ENCODE peak calls at places on chromosomes 2 and 18, in nine cellular contexts. One of them, this sample, is unnamed.

GRCh38 chr2:178949584-178949983 is 100.4 kb downstream of the CCDC141 start:
- DNase-seq in T-helper 2 cell: no peak
- DNase-seq in KBM-7: no peak
- DNase-seq in GM04504: no peak
- DNase-seq in choroid plexus epithelial cell: no peak
- DNase-seq in lower lobe of right lung: no peak
- DNase-seq in NAMALWA: no peak
- DNase-seq in tibial artery: no peak
- DNase-seq in hippocampal formation: no peak
- DNase-seq in this sample: no peak

GRCh38 chr2:204681412-204681811 is 136.1 kb downstream of the PARD3B start:
- DNase-seq in NAMALWA: no peak
- DNase-seq in KBM-7: no peak
- DNase-seq in choroid plexus epithelial cell: peak; percentile 55
- DNase-seq in GM04504: no peak
- DNase-seq in hippocampal formation: no peak
- DNase-seq in T-helper 2 cell: no peak
- DNase-seq in tibial artery: no peak
- DNase-seq in lower lobe of right lung: no peak
- DNase-seq in this sample: peak; percentile 55

GRCh38 chr2:166727105-166727504 is 161.2 kb upstream of the XIRP2 start:
- DNase-seq in choroid plexus epithelial cell: no peak
- DNase-seq in T-helper 2 cell: no peak
- DNase-seq in tibial artery: no peak
- DNase-seq in NAMALWA: peak; percentile 2
- DNase-seq in GM04504: no peak
- DNase-seq in hippocampal formation: no peak
- DNase-seq in lower lobe of right lung: no peak
- DNase-seq in KBM-7: no peak
- DNase-seq in this sample: no peak

GRCh38 chr2:187499941-187500532 is 52.0 kb upstream of the CALCRL start:
- DNase-seq in lower lobe of right lung: no peak
- DNase-seq in KBM-7: peak; percentile 66
- DNase-seq in GM04504: peak; percentile 29
- DNase-seq in NAMALWA: peak; percentile 78
- DNase-seq in hippocampal formation: peak; percentile 54
- DNase-seq in tibial artery: peak; percentile 58
- DNase-seq in choroid plexus epithelial cell: peak; percentile 79
- DNase-seq in T-helper 2 cell: no peak
- DNase-seq in this sample: peak; percentile 85

GRCh38 chr2:157315901-157316300 is 9.7 kb downstream of the ERMN start:
- DNase-seq in lower lobe of right lung: no peak
- DNase-seq in tibial artery: no peak
- DNase-seq in NAMALWA: no peak
- DNase-seq in T-helper 2 cell: no peak
- DNase-seq in choroid plexus epithelial cell: no peak
- DNase-seq in GM04504: no peak
- DNase-seq in KBM-7: no peak
- DNase-seq in hippocampal formation: no peak
- DNase-seq in this sample: no peak

GRCh38 chr18:33844232-33844631 is 266.2 kb downstream of the ASXL3 start:
- DNase-seq in NAMALWA: no peak
- DNase-seq in choroid plexus epithelial cell: no peak
- DNase-seq in GM04504: no peak
- DNase-seq in T-helper 2 cell: no peak
- DNase-seq in lower lobe of right lung: no peak
- DNase-seq in tibial artery: no peak
- DNase-seq in hippocampal formation: no peak
- DNase-seq in KBM-7: no peak
- DNase-seq in this sample: no peak

GRCh38 chr2:235935071-235935470 is 233.1 kb downstream of the GBX2 start:
- DNase-seq in GM04504: no peak
- DNase-seq in KBM-7: no peak
- DNase-seq in hippocampal formation: no peak
- DNase-seq in lower lobe of right lung: no peak
- DNase-seq in choroid plexus epithelial cell: no peak
- DNase-seq in T-helper 2 cell: no peak
- DNase-seq in tibial artery: no peak
- DNase-seq in NAMALWA: no peak
- DNase-seq in this sample: no peak

GRCh38 chr2:111671426-111672150 is 212.4 kb downstream of the ANAPC1 start:
- DNase-seq in KBM-7: no peak
- DNase-seq in lower lobe of right lung: peak; percentile 77
- DNase-seq in GM04504: no peak
- DNase-seq in choroid plexus epithelial cell: peak; percentile 66
- DNase-seq in T-helper 2 cell: no peak
- DNase-seq in tibial artery: peak; percentile 72
- DNase-seq in NAMALWA: peak; percentile 50
- DNase-seq in hippocampal formation: no peak
- DNase-seq in this sample: no peak

GRCh38 chr2:143960177-143960576 is 559.7 kb downstream of the ZEB2 start:
- DNase-seq in T-helper 2 cell: no peak
- DNase-seq in tibial artery: no peak
- DNase-seq in KBM-7: no peak
- DNase-seq in hippocampal formation: no peak
- DNase-seq in GM04504: no peak
- DNase-seq in lower lobe of right lung: no peak
- DNase-seq in NAMALWA: no peak
- DNase-seq in choroid plexus epithelial cell: no peak
- DNase-seq in this sample: no peak

GRCh38 chr2:58448065-58448507 is 207.0 kb upstream of the FANCL start:
- DNase-seq in KBM-7: peak; percentile 83
- DNase-seq in T-helper 2 cell: no peak
- DNase-seq in lower lobe of right lung: no peak
- DNase-seq in tibial artery: no peak
- DNase-seq in GM04504: peak; percentile 46
- DNase-seq in NAMALWA: peak; percentile 57
- DNase-seq in hippocampal formation: peak; percentile 84
- DNase-seq in choroid plexus epithelial cell: peak; percentile 82
- DNase-seq in this sample: peak; percentile 81

GRCh38 chr2:209371407-209371806 is 52.4 kb upstream of the MAP2 start:
- DNase-seq in NAMALWA: no peak
- DNase-seq in GM04504: no peak
- DNase-seq in T-helper 2 cell: no peak
- DNase-seq in KBM-7: no peak
- DNase-seq in choroid plexus epithelial cell: no peak
- DNase-seq in lower lobe of right lung: no peak
- DNase-seq in hippocampal formation: no peak
- DNase-seq in tibial artery: no peak
- DNase-seq in this sample: no peak

GRCh38 chr2:232330068-232330999 is 48.2 kb upstream of the ALPP start:
- DNase-seq in choroid plexus epithelial cell: no peak
- DNase-seq in NAMALWA: no peak
- DNase-seq in KBM-7: no peak
- DNase-seq in lower lobe of right lung: peak; percentile 43
- DNase-seq in tibial artery: no peak
- DNase-seq in GM04504: no peak
- DNase-seq in hippocampal formation: no peak
- DNase-seq in T-helper 2 cell: no peak
- DNase-seq in this sample: no peak

GRCh38 chr2:188940171-188940570 is 34.0 kb upstream of the COL3A1 start:
- DNase-seq in GM04504: no peak
- DNase-seq in KBM-7: no peak
- DNase-seq in lower lobe of right lung: no peak
- DNase-seq in NAMALWA: no peak
- DNase-seq in choroid plexus epithelial cell: peak; percentile 36
- DNase-seq in hippocampal formation: no peak
- DNase-seq in T-helper 2 cell: no peak
- DNase-seq in tibial artery: no peak
- DNase-seq in this sample: no peak

GRCh38 chr2:224222976-224223375 is 178.9 kb downstream of the FAM124B start:
- DNase-seq in GM04504: no peak
- DNase-seq in T-helper 2 cell: no peak
- DNase-seq in NAMALWA: no peak
- DNase-seq in tibial artery: no peak
- DNase-seq in choroid plexus epithelial cell: no peak
- DNase-seq in hippocampal formation: no peak
- DNase-seq in lower lobe of right lung: no peak
- DNase-seq in KBM-7: no peak
- DNase-seq in this sample: no peak

GRCh38 chr2:164693834-164694233 is 72.6 kb upstream of the GRB14 start:
- DNase-seq in choroid plexus epithelial cell: no peak
- DNase-seq in GM04504: no peak
- DNase-seq in tibial artery: no peak
- DNase-seq in T-helper 2 cell: no peak
- DNase-seq in KBM-7: no peak
- DNase-seq in lower lobe of right lung: no peak
- DNase-seq in hippocampal formation: no peak
- DNase-seq in NAMALWA: no peak
- DNase-seq in this sample: no peak

GRCh38 chr18:28793911-28794310 is 617.0 kb upstream of the CDH2 start:
- DNase-seq in GM04504: no peak
- DNase-seq in NAMALWA: no peak
- DNase-seq in tibial artery: no peak
- DNase-seq in T-helper 2 cell: no peak
- DNase-seq in choroid plexus epithelial cell: peak; percentile 8
- DNase-seq in lower lobe of right lung: no peak
- DNase-seq in KBM-7: no peak
- DNase-seq in hippocampal formation: no peak
- DNase-seq in this sample: peak; percentile 21

GRCh38 chr2:28754321-28754720 is 2.7 kb downstream of the PPP1CB start:
- DNase-seq in T-helper 2 cell: no peak
- DNase-seq in choroid plexus epithelial cell: peak; percentile 67
- DNase-seq in GM04504: no peak
- DNase-seq in hippocampal formation: no peak
- DNase-seq in tibial artery: no peak
- DNase-seq in NAMALWA: peak; percentile 11
- DNase-seq in KBM-7: no peak
- DNase-seq in lower lobe of right lung: no peak
- DNase-seq in this sample: peak; percentile 49

GRCh38 chr2:210541280-210541902 is 15.0 kb upstream of the CPS1 start:
- DNase-seq in choroid plexus epithelial cell: peak; percentile 44
- DNase-seq in hippocampal formation: no peak
- DNase-seq in GM04504: no peak
- DNase-seq in tibial artery: no peak
- DNase-seq in NAMALWA: no peak
- DNase-seq in lower lobe of right lung: no peak
- DNase-seq in T-helper 2 cell: no peak
- DNase-seq in KBM-7: no peak
- DNase-seq in this sample: peak; percentile 64

GRCh38 chr2:120264995-120265394 is 12.3 kb downstream of the RALB start:
- DNase-seq in hippocampal formation: no peak
- DNase-seq in KBM-7: no peak
- DNase-seq in T-helper 2 cell: no peak
- DNase-seq in choroid plexus epithelial cell: no peak
- DNase-seq in NAMALWA: no peak
- DNase-seq in lower lobe of right lung: no peak
- DNase-seq in GM04504: no peak
- DNase-seq in tibial artery: no peak
- DNase-seq in this sample: no peak

GRCh38 chr2:132677661-132678060 is 7.7 kb upstream of the LYPD1 start:
- DNase-seq in lower lobe of right lung: no peak
- DNase-seq in KBM-7: no peak
- DNase-seq in hippocampal formation: no peak
- DNase-seq in T-helper 2 cell: no peak
- DNase-seq in GM04504: no peak
- DNase-seq in tibial artery: no peak
- DNase-seq in NAMALWA: no peak
- DNase-seq in choroid plexus epithelial cell: no peak
- DNase-seq in this sample: no peak

GRCh38 chr2:40746150-40746549 is 294.3 kb upstream of the SLC8A1 start:
- DNase-seq in hippocampal formation: no peak
- DNase-seq in GM04504: no peak
- DNase-seq in KBM-7: no peak
- DNase-seq in T-helper 2 cell: no peak
- DNase-seq in tibial artery: no peak
- DNase-seq in choroid plexus epithelial cell: no peak
- DNase-seq in lower lobe of right lung: no peak
- DNase-seq in NAMALWA: peak; percentile 73
- DNase-seq in this sample: no peak

GRCh38 chr2:191304939-191305875 is 60.0 kb downstream of the MYO1B start:
- DNase-seq in hippocampal formation: no peak
- DNase-seq in tibial artery: peak; percentile 68
- DNase-seq in GM04504: peak; percentile 90
- DNase-seq in NAMALWA: no peak
- DNase-seq in KBM-7: no peak
- DNase-seq in lower lobe of right lung: no peak
- DNase-seq in choroid plexus epithelial cell: peak; percentile 95
- DNase-seq in T-helper 2 cell: no peak
- DNase-seq in this sample: peak; percentile 92

GRCh38 chr18:72868666-72869661 is 1.2 kb upstream of the NETO1 start:
- DNase-seq in tibial artery: no peak
- DNase-seq in T-helper 2 cell: no peak
- DNase-seq in hippocampal formation: no peak
- DNase-seq in NAMALWA: no peak
- DNase-seq in choroid plexus epithelial cell: no peak
- DNase-seq in GM04504: no peak
- DNase-seq in KBM-7: no peak
- DNase-seq in lower lobe of right lung: no peak
- DNase-seq in this sample: peak; percentile 61

GRCh38 chr2:228039752-228040534 is 141.5 kb downstream of the SPHKAP start:
- DNase-seq in choroid plexus epithelial cell: peak; percentile 44
- DNase-seq in T-helper 2 cell: no peak
- DNase-seq in tibial artery: no peak
- DNase-seq in lower lobe of right lung: no peak
- DNase-seq in KBM-7: peak; percentile 28
- DNase-seq in hippocampal formation: no peak
- DNase-seq in GM04504: no peak
- DNase-seq in NAMALWA: peak; percentile 59
- DNase-seq in this sample: peak; percentile 58

GRCh38 chr2:208128136-208128535 is 1.5 kb downstream of the CRYGC start:
- DNase-seq in lower lobe of right lung: no peak
- DNase-seq in KBM-7: no peak
- DNase-seq in tibial artery: no peak
- DNase-seq in choroid plexus epithelial cell: no peak
- DNase-seq in T-helper 2 cell: no peak
- DNase-seq in GM04504: no peak
- DNase-seq in NAMALWA: no peak
- DNase-seq in hippocampal formation: no peak
- DNase-seq in this sample: no peak

GRCh38 chr18:43396266-43396665 is 119.0 kb upstream of the SYT4 start:
- DNase-seq in KBM-7: peak; percentile 23
- DNase-seq in NAMALWA: peak; percentile 44
- DNase-seq in tibial artery: no peak
- DNase-seq in choroid plexus epithelial cell: peak; percentile 42
- DNase-seq in hippocampal formation: peak; percentile 54
- DNase-seq in T-helper 2 cell: no peak
- DNase-seq in lower lobe of right lung: no peak
- DNase-seq in GM04504: no peak
- DNase-seq in this sample: peak; percentile 66

GRCh38 chr2:86491088-86491487 is 49.9 kb downstream of the KDM3A start:
- DNase-seq in T-helper 2 cell: no peak
- DNase-seq in choroid plexus epithelial cell: no peak
- DNase-seq in tibial artery: no peak
- DNase-seq in hippocampal formation: no peak
- DNase-seq in KBM-7: no peak
- DNase-seq in lower lobe of right lung: no peak
- DNase-seq in GM04504: no peak
- DNase-seq in NAMALWA: no peak
- DNase-seq in this sample: no peak

GRCh38 chr2:194815475-194815874 is 841.6 kb upstream of the SLC39A10 start:
- DNase-seq in hippocampal formation: no peak
- DNase-seq in T-helper 2 cell: no peak
- DNase-seq in NAMALWA: no peak
- DNase-seq in KBM-7: no peak
- DNase-seq in choroid plexus epithelial cell: peak; percentile 6
- DNase-seq in tibial artery: no peak
- DNase-seq in lower lobe of right lung: no peak
- DNase-seq in GM04504: no peak
- DNase-seq in this sample: no peak

GRCh38 chr2:189297446-189297845 is 117.9 kb upstream of the COL5A2 start:
- DNase-seq in GM04504: no peak
- DNase-seq in hippocampal formation: no peak
- DNase-seq in T-helper 2 cell: no peak
- DNase-seq in NAMALWA: no peak
- DNase-seq in lower lobe of right lung: no peak
- DNase-seq in choroid plexus epithelial cell: peak; percentile 95
- DNase-seq in KBM-7: no peak
- DNase-seq in tibial artery: no peak
- DNase-seq in this sample: peak; percentile 64

GRCh38 chr2:233059547-233059796 is 670 bp upstream of the INPP5D start:
- DNase-seq in hippocampal formation: no peak
- DNase-seq in NAMALWA: no peak
- DNase-seq in choroid plexus epithelial cell: no peak
- DNase-seq in lower lobe of right lung: no peak
- DNase-seq in GM04504: no peak
- DNase-seq in KBM-7: no peak
- DNase-seq in tibial artery: no peak
- DNase-seq in T-helper 2 cell: no peak
- DNase-seq in this sample: no peak

GRCh38 chr18:44729631-44730101 is 49.0 kb downstream of the SETBP1 start:
- DNase-seq in tibial artery: no peak
- DNase-seq in GM04504: peak; percentile 63
- DNase-seq in KBM-7: no peak
- DNase-seq in hippocampal formation: no peak
- DNase-seq in T-helper 2 cell: no peak
- DNase-seq in lower lobe of right lung: no peak
- DNase-seq in choroid plexus epithelial cell: peak; percentile 91
- DNase-seq in NAMALWA: no peak
- DNase-seq in this sample: peak; percentile 74